ENCODE peak calls at places on chromosomes 6 and 20, in ten cellular contexts. U is tibial artery, P is transverse colon, M is cardiac muscle cell, Z is ovary, G is SK-N-SH, O is Peyer's patch, W is hepatocyte, L is neural progenitor cell, Y is adipocyte. E is an unnamed sample. For H3K4me1 and H3K36me3, the result is how much of the 10 kb centered on the place peaks cover.

GRCh38 chr6:18503588-18504231 is 116.6 kb downstream of the RNF144B start:
- DNase-seq in M (peak), P (peak), W (peak), U (no peak), G (peak), O (peak), Z (peak), L (peak), Y (peak), E (peak)

GRCh38 chr6:126886106-126886505 is 232.4 kb upstream of the RSPO3 start:
- DNase-seq in W (no peak), O (no peak), Z (no peak), U (no peak), G (no peak), L (no peak), Y (peak), P (no peak), M (peak), E (no peak)

GRCh38 chr6:150267686-150268561 is 100.9 kb upstream of the IYD start:
- DNase-seq in O (no peak), P (no peak), Z (no peak), G (no peak), M (peak), Y (peak), U (peak), L (no peak), W (no peak), E (no peak)

GRCh38 chr20:58021481-58021880 is 207.0 kb downstream of the ANKRD60 start:
- DNase-seq in W (no peak), Y (peak), M (peak), O (no peak), P (no peak), G (peak), Z (no peak), U (no peak), L (no peak), E (no peak)

GRCh38 chr6:116895935-116896334 is 18.9 kb downstream of the RFX6 start:
- DNase-seq in P (no peak), Y (no peak), W (no peak), Z (no peak), U (no peak), L (no peak), O (no peak), M (no peak), G (no peak), E (no peak)

GRCh38 chr6:9499709-9500108 is 915.2 kb downstream of the TFAP2A start:
- DNase-seq in U (no peak), O (no peak), M (no peak), P (no peak), G (no peak), W (no peak), L (no peak), Y (peak), Z (no peak), E (no peak)

GRCh38 chr20:59576216-59576953 is 28.0 kb upstream of the PHACTR3 start:
- DNase-seq in L (no peak), W (no peak), U (peak), P (no peak), M (no peak), Y (no peak), G (peak), Z (peak), O (no peak), E (no peak)

GRCh38 chr6:31822038-31822821 is 5.3 kb upstream of the HSPA1B start:
- DNase-seq in O (peak), L (peak), U (peak), G (peak), W (peak), Y (peak), P (peak), Z (peak), M (peak), E (peak)

GRCh38 chr20:52048365-52048764 is 143.2 kb downstream of the ZFP64 start:
- DNase-seq in Y (no peak), M (no peak), W (no peak), G (no peak), O (no peak), L (peak), U (no peak), P (no peak), Z (no peak), E (no peak)

GRCh38 chr6:72080260-72080941 is 194.1 kb downstream of the RIMS1 start:
- DNase-seq in W (no peak), M (peak), U (no peak), Y (no peak), Z (no peak), O (no peak), P (no peak), L (no peak), G (no peak), E (no peak)

GRCh38 chr6:122996797-122997520 is 924 bp downstream of the CLVS2 start:
- DNase-seq in W (no peak), Y (no peak), O (no peak), L (peak), P (no peak), Z (no peak), G (peak), M (no peak), U (no peak), E (no peak)

GRCh38 chr20:12166053-12166717 is 248.5 kb downstream of the BTBD3 start:
- DNase-seq in M (peak), Z (no peak), Y (peak), O (no peak), L (no peak), U (no peak), P (peak), G (peak), W (peak), E (no peak)

GRCh38 chr20:37994512-37994911 is 38.7 kb downstream of the TTI1 start:
- DNase-seq in U (no peak), L (no peak), Y (peak), G (no peak), W (peak), Z (no peak), M (peak), P (no peak), O (no peak), E (no peak)

GRCh38 chr6:39058471-39059147 is 10.0 kb downstream of the GLP1R start:
- DNase-seq in W (no peak), Y (no peak), Z (no peak), O (no peak), L (no peak), U (no peak), G (no peak), P (no peak), M (no peak), E (no peak)

GRCh38 chr20:63782051-63782471 is 42.5 kb downstream of the SLC2A4RG start:
- DNase-seq in W (no peak), Z (no peak), O (peak), G (no peak), M (no peak), L (no peak), U (no peak), P (no peak), Y (no peak), E (peak)

GRCh38 chr20:39874049-39874893 is 814.8 kb downstream of the MAFB start:
- DNase-seq in U (peak), W (peak), O (peak), G (peak), P (peak), M (peak), L (peak), Y (peak), Z (peak), E (no peak)

DNA sequence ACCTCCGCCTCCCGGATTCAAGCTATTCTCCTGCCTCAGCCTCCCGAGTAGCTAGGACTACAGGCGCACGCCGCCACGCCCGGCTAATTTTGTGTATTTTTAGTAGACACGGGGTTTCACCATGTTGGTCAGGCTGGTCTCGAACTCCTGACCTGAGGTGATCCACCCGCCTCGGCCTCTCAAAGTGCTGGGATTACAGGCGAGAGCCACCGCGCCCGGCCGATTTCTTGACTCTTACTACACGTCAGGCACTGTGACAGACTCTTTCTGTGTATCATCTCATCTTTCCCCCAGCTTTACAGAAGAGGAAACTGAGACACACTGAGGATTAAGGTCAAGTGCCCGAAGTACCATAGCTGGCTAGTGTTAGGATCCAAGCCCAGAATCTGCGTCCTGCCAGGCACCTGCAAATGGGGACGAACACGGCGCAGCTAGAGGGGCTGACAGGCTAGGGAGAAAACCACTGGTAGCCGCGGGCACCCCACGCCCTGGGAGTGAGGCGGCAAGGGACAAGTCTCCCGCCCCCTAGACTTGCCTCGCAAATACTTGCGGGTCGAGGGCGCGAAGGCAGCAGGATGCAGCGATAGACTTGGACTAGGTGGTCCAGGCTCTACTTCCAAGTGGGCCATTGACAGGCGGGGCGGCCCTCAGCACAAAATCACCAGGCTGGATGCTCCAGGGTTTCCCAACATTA is 1.1 kb upstream of the TAF8 start:
- DNase-seq in L (no peak), W (no peak), P (no peak), Z (peak), G (no peak), U (peak), M (no peak), Y (no peak), O (peak), E (no peak)
- H3K4me1 ChIP-seq in L (under half), W (under half), P (half or more), Z (under half), G (under half), U (half or more), M (under half), Y (half or more), O (half or more), E (half or more)

DNA sequence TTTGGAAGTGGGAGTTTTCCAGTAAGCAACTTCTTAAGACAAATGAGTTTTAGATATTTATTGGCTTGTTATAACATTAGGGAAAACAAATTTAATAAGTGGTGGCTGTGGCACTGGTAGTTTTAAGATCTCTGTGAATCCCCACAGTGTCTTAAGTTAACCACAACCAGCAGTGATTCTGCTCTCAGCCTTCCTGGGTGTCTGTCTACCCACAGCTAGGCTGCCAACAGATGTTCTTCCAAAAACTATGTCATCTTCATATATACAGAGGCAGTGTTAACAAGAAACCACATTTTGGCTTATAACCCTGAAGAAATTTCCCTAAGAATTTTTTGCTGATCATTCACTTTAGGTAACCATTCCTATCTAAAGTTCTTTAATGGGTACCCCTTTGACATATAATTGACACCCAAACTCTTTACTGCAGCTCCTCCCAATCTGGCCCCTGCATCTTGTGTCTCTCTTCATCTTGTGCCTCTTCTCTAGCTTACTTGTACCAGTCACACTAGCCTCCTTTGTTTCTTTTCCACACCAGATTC is 52.7 kb downstream of the TOP1 start:
- DNase-seq in P (no peak), U (no peak), W (no peak), G (no peak), Z (no peak), M (peak), O (no peak), Y (peak), L (no peak), E (no peak)
- H3K36me3 ChIP-seq in P (under half), U (under half), W (under half), G (half or more), Z (under half), M (half or more), O (under half), Y (half or more), L (half or more), E (under half)

GRCh38 chr20:31604567-31605030 is 490 bp upstream of the ID1 start:
- DNase-seq in Z (no peak), M (no peak), U (no peak), Y (no peak), G (no peak), O (no peak), L (peak), W (no peak), P (no peak), E (no peak)

GRCh38 chr20:31602779-31603441 is 2.2 kb upstream of the ID1 start:
- DNase-seq in Z (no peak), G (no peak), M (peak), P (peak), Y (peak), W (peak), L (no peak), U (no peak), O (no peak), E (peak)

GRCh38 chr20:31603822-31604566 is 1.1 kb upstream of the ID1 start:
- DNase-seq in U (peak), G (peak), M (peak), P (peak), Y (peak), W (peak), L (peak), O (peak), Z (peak), E (peak)

GRCh38 chr20:31605031-31605901 is at the start of gene ID1:
- DNase-seq in M (peak), Z (peak), O (peak), G (peak), W (peak), Y (peak), U (peak), L (peak), P (peak), E (peak)

GRCh38 chr20:31602430-31602778 is 2.7 kb upstream of the ID1 start:
- DNase-seq in O (no peak), M (no peak), P (no peak), Z (no peak), L (no peak), U (no peak), W (no peak), Y (no peak), G (no peak), E (no peak)
- H3K4me3 ChIP-seq in O (no peak), M (no peak), P (no peak), Z (no peak), L (no peak), U (no peak), W (no peak), Y (no peak), G (no peak), E (no peak)

DNA sequence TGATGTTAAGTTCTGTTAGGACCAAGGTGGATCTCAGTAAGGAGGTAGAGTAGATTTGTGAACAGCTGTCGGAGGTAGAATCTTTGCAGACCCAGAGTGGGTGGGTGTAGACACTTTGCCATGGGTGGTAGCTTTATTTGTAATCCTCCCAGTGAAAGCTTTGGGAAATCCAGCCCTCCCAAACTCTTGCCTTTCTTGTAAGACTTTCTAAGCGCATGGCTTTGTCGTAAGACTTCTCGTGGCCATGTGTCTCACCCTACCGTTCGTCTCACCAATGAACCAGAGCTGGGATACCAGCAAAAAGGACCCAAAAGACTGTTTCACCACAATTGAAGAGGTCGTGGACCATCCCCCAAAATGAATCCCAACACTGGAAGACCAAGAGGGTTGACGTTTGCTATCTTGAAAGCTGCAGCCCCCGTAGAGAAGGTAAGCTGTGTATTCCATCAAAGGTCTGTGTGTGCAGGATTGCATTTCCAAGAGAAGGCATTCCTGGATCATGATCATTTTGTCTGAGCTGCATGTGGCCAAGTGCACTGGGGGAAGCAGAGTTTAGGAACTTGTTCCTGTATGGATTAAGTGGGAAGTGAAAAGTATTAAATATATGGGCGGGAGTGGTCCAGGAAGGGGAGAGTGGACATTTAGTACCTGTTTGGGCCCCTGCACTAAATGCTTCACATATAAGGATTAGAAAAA is 5.8 kb upstream of the TMEM14A start:
- DNase-seq in U (no peak), G (no peak), L (no peak), Z (no peak), P (no peak), W (no peak), O (no peak), M (no peak), Y (no peak), E (no peak)
- H3K4me1 ChIP-seq in U (under half), G (under half), L (under half), Z (under half), P (under half), W (under half), O (under half), M (under half), Y (under half), E (under half)

GRCh38 chr6:152993847-152994246 is 8.7 kb downstream of the MTRF1L start:
- DNase-seq in M (no peak), W (no peak), O (no peak), U (no peak), L (no peak), Y (no peak), P (no peak), Z (no peak), G (no peak), E (no peak)

DNA sequence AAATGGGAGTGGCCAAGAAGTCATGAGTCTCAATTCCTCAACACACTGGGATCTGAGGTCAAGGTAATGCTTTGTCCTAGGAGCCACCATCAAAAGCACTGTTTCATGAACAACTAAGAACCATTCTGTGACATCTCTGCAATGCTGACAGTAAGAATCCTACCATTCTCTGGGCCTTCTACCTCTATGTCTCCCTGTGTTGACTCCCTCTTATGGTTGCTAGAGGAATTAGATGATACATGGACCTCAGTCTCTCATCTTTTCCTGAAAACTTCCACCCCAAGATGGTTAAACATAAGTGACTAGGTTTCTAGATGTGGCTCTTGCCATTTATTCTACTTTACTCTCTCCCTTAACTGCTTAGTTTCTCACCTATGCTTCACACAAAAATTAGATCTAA is 9.1 kb downstream of the MTRF1L start:
- DNase-seq in P (no peak), U (no peak), M (no peak), L (no peak), G (peak), Y (no peak), Z (no peak), W (no peak), O (no peak), E (no peak)
- H3K36me3 ChIP-seq in P (under half), U (half or more), M (half or more), L (under half), G (half or more), Y (half or more), Z (under half), W (under half), O (under half), E (under half)

GRCh38 chr6:110878751-110879539 is 4.4 kb downstream of the AMD1 start:
- DNase-seq in P (peak), O (peak), Z (no peak), G (peak), M (peak), U (no peak), W (peak), L (peak), Y (peak), E (peak)
- H3K4me3 ChIP-seq in P (no peak), O (no peak), Z (no peak), G (peak), M (peak), U (no peak), W (no peak), L (peak), Y (peak), E (peak)

DNA sequence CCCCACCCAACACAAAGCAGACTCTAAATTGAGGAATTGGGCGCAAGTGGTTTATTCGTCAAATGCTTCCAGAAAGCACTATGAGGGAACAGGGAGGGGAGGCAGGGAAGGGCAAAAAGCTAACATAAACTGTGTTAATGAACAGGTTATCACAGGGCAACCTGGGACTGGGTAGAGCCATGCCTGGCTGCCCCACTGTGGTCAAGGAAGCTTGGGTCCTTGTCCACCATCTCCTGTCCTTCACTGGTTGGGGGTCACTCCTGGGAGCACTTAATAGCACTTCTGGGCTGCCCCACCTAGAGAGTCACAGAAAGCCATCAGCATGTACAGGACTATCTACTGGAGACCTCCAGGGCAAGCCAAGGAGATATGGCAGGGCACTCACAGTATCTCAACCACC is 102.3 kb downstream of the LINC00237 start:
- DNase-seq in U (no peak), Y (no peak), P (no peak), O (no peak), Z (no peak), L (no peak), G (no peak), W (no peak), M (no peak), E (no peak)
- H3K4me1 ChIP-seq in U (under half), Y (under half), P (under half), O (under half), Z (under half), L (under half), G (under half), W (under half), M (under half), E (under half)

GRCh38 chr20:44615169-44615791 is 32.9 kb downstream of the PKIG start:
- DNase-seq in L (no peak), Z (no peak), W (no peak), G (no peak), U (no peak), O (no peak), M (peak), Y (no peak), P (no peak), E (no peak)

GRCh38 chr20:44616604-44616964 is 34.2 kb downstream of the PKIG start:
- DNase-seq in M (no peak), O (no peak), W (no peak), U (no peak), G (no peak), L (peak), P (peak), Y (no peak), Z (no peak), E (no peak)

GRCh38 chr20:44613575-44613974 is 31.2 kb downstream of the PKIG start:
- DNase-seq in P (no peak), Z (no peak), W (no peak), O (no peak), M (no peak), G (no peak), Y (no peak), L (no peak), U (no peak), E (no peak)

GRCh38 chr20:44615876-44616603 is 33.7 kb downstream of the PKIG start:
- DNase-seq in U (no peak), W (no peak), O (no peak), Y (no peak), G (no peak), Z (no peak), L (no peak), M (no peak), P (no peak), E (peak)

DNA sequence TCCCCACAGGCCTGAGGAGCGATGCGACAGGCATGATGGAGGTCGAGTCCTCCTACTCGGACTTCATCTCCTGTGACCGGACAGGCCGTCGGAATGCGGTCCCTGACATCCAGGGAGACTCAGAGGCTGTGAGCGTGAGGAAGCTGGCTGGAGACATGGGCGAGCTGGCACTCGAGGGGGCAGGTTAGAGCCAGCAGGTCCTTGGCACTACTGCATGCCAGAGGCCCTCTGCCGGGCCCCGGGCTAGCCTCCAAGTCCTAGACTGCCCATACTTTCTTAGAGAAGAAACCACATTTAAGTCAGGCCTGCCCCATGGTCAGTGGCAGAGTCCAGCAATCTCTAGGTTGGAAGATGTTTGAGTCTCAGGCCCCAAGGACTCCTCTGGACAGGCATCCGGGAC is 32.1 kb downstream of the PKIG start:
- DNase-seq in P (no peak), G (no peak), Z (no peak), L (no peak), M (no peak), U (peak), O (no peak), W (no peak), Y (no peak), E (no peak)
- H3K36me3 ChIP-seq in P (under half), G (under half), Z (under half), L (under half), M (under half), U (under half), O (under half), W (under half), Y (under half), E (under half)

GRCh38 chr6:53546256-53546655 is 1.4 kb upstream of the GCLC start:
- DNase-seq in L (no peak), W (no peak), M (no peak), G (no peak), U (no peak), O (no peak), Y (peak), P (no peak), Z (no peak), E (no peak)
- H3K4me3 ChIP-seq in L (no peak), W (no peak), M (no peak), G (no peak), U (no peak), O (no peak), Y (no peak), P (no peak), Z (no peak), E (no peak)

E was measured in CD8-positive, alpha-beta memory T cell.